ENCODE peak calls at places on chromosomes 3 and 15, in seven cellular contexts. One of them, this sample, is unnamed.
A peak's percentile ranks its signal among the peaks of the same experiment; 100 is the strongest.

GRCh38 chr3:126194713-126195305 is 14.4 kb upstream of the ALDH1L1 start:
- DNase-seq in H1: no peak
- DNase-seq in K562: no peak
- DNase-seq in SK-N-SH: no peak
- DNase-seq in GM12878: no peak
- DNase-seq in HepG2: no peak
- DNase-seq in HCT116: no peak
- DNase-seq in this sample: no peak

GRCh38 chr15:73087121-73087520 is 34.9 kb downstream of the NEO1 start:
- DNase-seq in GM12878: no peak
- DNase-seq in H1: no peak
- DNase-seq in K562: no peak
- DNase-seq in HCT116: no peak
- DNase-seq in HepG2: no peak
- DNase-seq in SK-N-SH: no peak
- DNase-seq in this sample: no peak

GRCh38 chr3:45682311-45682710 is 6.9 kb upstream of the SACM1L start:
- DNase-seq in K562: no peak
- DNase-seq in HepG2: no peak
- DNase-seq in H1: no peak
- DNase-seq in GM12878: no peak
- DNase-seq in HCT116: no peak
- DNase-seq in SK-N-SH: peak; percentile 54
- DNase-seq in this sample: no peak

GRCh38 chr3:156033428-156033827 is 87.0 kb upstream of the KCNAB1 start:
- DNase-seq in HCT116: no peak
- DNase-seq in H1: no peak
- DNase-seq in GM12878: no peak
- DNase-seq in K562: no peak
- DNase-seq in HepG2: no peak
- DNase-seq in SK-N-SH: no peak
- DNase-seq in this sample: no peak

GRCh38 chr3:36937492-36937891 is 7.4 kb downstream of the TRANK1 start:
- DNase-seq in HepG2: no peak
- DNase-seq in GM12878: no peak
- DNase-seq in H1: no peak
- DNase-seq in SK-N-SH: no peak
- DNase-seq in HCT116: no peak
- DNase-seq in K562: no peak
- DNase-seq in this sample: no peak

GRCh38 chr3:10518506-10519150 is 13.2 kb upstream of the ATP2B2 start:
- DNase-seq in GM12878: no peak
- DNase-seq in HCT116: no peak
- DNase-seq in H1: peak; percentile 43
- DNase-seq in HepG2: no peak
- DNase-seq in SK-N-SH: no peak
- DNase-seq in K562: no peak
- DNase-seq in this sample: no peak

GRCh38 chr3:32583708-32584107 is 13.1 kb upstream of the DYNC1LI1 start:
- DNase-seq in HepG2: no peak
- DNase-seq in K562: no peak
- DNase-seq in H1: no peak
- DNase-seq in HCT116: no peak
- DNase-seq in GM12878: no peak
- DNase-seq in SK-N-SH: no peak
- DNase-seq in this sample: peak; percentile 24

GRCh38 chr3:110521019-110521418 is 550.6 kb upstream of the NECTIN3 start:
- DNase-seq in H1: no peak
- DNase-seq in HCT116: peak; percentile 41
- DNase-seq in SK-N-SH: no peak
- DNase-seq in HepG2: no peak
- DNase-seq in K562: peak; percentile 26
- DNase-seq in GM12878: no peak
- DNase-seq in this sample: no peak

GRCh38 chr3:10283638-10284037 is 9.1 kb downstream of the GHRL start:
- DNase-seq in HCT116: no peak
- DNase-seq in H1: no peak
- DNase-seq in HepG2: no peak
- DNase-seq in GM12878: no peak
- DNase-seq in SK-N-SH: peak; percentile 48
- DNase-seq in K562: no peak
- DNase-seq in this sample: no peak

GRCh38 chr3:71171246-71171645 is 412.3 kb downstream of the FOXP1 start:
- DNase-seq in HCT116: no peak
- DNase-seq in K562: no peak
- DNase-seq in SK-N-SH: no peak
- DNase-seq in GM12878: no peak
- DNase-seq in HepG2: no peak
- DNase-seq in H1: no peak
- DNase-seq in this sample: no peak

GRCh38 chr15:73015493-73015892 is 36.8 kb upstream of the NEO1 start:
- DNase-seq in HCT116: no peak
- DNase-seq in SK-N-SH: no peak
- DNase-seq in GM12878: no peak
- DNase-seq in HepG2: no peak
- DNase-seq in H1: peak; percentile 47
- DNase-seq in K562: no peak
- DNase-seq in this sample: no peak

GRCh38 chr15:71237456-71238188 is 122.4 kb downstream of the THSD4 start:
- DNase-seq in GM12878: no peak
- DNase-seq in HCT116: peak; percentile 69
- DNase-seq in K562: no peak
- DNase-seq in SK-N-SH: no peak
- DNase-seq in H1: no peak
- DNase-seq in HepG2: peak; percentile 21
- DNase-seq in this sample: no peak

GRCh38 chr3:64444619-64445317 is 219.5 kb upstream of the PRICKLE2 start:
- DNase-seq in K562: no peak
- DNase-seq in HCT116: no peak
- DNase-seq in H1: no peak
- DNase-seq in SK-N-SH: peak; percentile 53
- DNase-seq in HepG2: no peak
- DNase-seq in GM12878: no peak
- DNase-seq in this sample: no peak

GRCh38 chr3:177538064-177538742 is 340.9 kb upstream of the TBL1XR1 start:
- DNase-seq in K562: no peak
- DNase-seq in SK-N-SH: peak; percentile 22
- DNase-seq in HCT116: no peak
- DNase-seq in GM12878: no peak
- DNase-seq in HepG2: no peak
- DNase-seq in H1: no peak
- DNase-seq in this sample: no peak

GRCh38 chr3:77038928-77039605 is 832 bp upstream of the ROBO2 start:
- DNase-seq in H1: peak; percentile 68
- DNase-seq in HCT116: no peak
- DNase-seq in HepG2: no peak
- DNase-seq in K562: no peak
- DNase-seq in GM12878: no peak
- DNase-seq in SK-N-SH: no peak
- DNase-seq in this sample: no peak

GRCh38 chr3:102374863-102375637 is 59.8 kb upstream of the ZPLD1 start:
- DNase-seq in HepG2: no peak
- DNase-seq in HCT116: no peak
- DNase-seq in SK-N-SH: no peak
- DNase-seq in GM12878: no peak
- DNase-seq in H1: no peak
- DNase-seq in K562: no peak
- DNase-seq in this sample: no peak

GRCh38 chr3:29972594-29972993 is 633.8 kb upstream of the TGFBR2 start:
- DNase-seq in GM12878: no peak
- DNase-seq in SK-N-SH: no peak
- DNase-seq in HCT116: no peak
- DNase-seq in HepG2: no peak
- DNase-seq in H1: no peak
- DNase-seq in K562: no peak
- DNase-seq in this sample: no peak

GRCh38 chr3:178259703-178260102 is 276.5 kb upstream of the KCNMB2 start:
- DNase-seq in HCT116: no peak
- DNase-seq in HepG2: no peak
- DNase-seq in H1: no peak
- DNase-seq in K562: no peak
- DNase-seq in SK-N-SH: no peak
- DNase-seq in GM12878: no peak
- DNase-seq in this sample: no peak

GRCh38 chr3:46880884-46881818 is 3.6 kb downstream of the PTH1R start:
- DNase-seq in HCT116: no peak
- DNase-seq in GM12878: no peak
- DNase-seq in SK-N-SH: peak; percentile 68
- DNase-seq in H1: peak; percentile 66
- DNase-seq in HepG2: no peak
- DNase-seq in K562: peak; percentile 40
- DNase-seq in this sample: no peak

GRCh38 chr3:105523496-105523895 is 156.8 kb downstream of the ALCAM start:
- DNase-seq in GM12878: no peak
- DNase-seq in H1: no peak
- DNase-seq in SK-N-SH: no peak
- DNase-seq in HCT116: no peak
- DNase-seq in K562: no peak
- DNase-seq in HepG2: no peak
- DNase-seq in this sample: no peak

GRCh38 chr3:54120657-54121403 is 1.5 kb upstream of the CACNA2D3 start:
- DNase-seq in K562: no peak
- DNase-seq in GM12878: no peak
- DNase-seq in H1: peak; percentile 73
- DNase-seq in HepG2: no peak
- DNase-seq in HCT116: no peak
- DNase-seq in SK-N-SH: peak; percentile 49
- DNase-seq in this sample: no peak

GRCh38 chr3:187630421-187630820 is 39.8 kb downstream of the SST start:
- DNase-seq in HepG2: no peak
- DNase-seq in GM12878: no peak
- DNase-seq in SK-N-SH: no peak
- DNase-seq in H1: no peak
- DNase-seq in K562: no peak
- DNase-seq in HCT116: no peak
- DNase-seq in this sample: no peak
- TF ChIP-seq JUND in HepG2: no peak
- TF ChIP-seq JUND in GM12878: no peak
- TF ChIP-seq JUND in SK-N-SH: no peak
- TF ChIP-seq JUND in H1: no peak
- TF ChIP-seq JUND in K562: no peak
- TF ChIP-seq JUND in HCT116: no peak
- TF ChIP-seq JUND in this sample: no peak

DNA sequence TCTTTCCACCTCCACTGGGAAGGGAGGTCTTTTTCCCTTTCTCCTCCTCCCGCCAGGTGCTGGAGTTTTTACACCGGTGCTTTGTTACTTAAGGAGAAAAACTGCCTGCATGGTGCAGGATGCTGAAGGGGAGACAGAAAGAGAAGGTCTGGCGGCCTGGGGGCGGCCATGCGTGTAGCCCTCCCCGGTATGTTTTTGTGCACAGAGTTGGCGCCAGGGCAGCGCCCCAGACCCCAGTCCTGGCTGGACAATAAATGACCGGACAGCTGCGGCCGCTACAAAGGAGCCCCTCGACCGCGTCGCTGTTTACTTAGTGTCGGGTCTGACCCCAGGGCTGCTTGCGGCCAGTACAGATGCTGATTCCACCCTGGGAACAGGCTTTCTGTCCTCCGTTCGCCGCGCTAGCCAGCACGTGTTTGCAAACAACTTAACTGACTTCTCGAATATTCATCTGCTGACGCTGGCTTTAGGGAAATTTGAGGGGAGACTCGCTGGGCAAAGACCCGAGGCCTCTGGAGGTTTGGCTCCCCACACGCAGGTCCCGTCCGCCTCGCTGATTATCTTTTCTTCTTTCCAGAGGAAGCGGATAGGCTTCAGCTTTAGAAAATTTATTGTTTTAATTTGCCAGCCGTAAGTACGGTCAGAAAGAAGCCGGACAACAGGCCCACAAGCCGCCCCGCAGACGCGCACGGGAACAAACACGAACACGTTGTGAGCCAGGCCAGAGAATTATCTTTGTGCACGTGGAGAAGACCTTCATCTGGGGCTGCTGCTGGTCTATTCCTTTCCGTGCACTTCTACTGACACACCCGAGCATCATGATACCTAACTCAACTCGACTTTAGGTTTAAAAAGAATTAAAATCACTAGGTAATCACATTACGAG is 46.9 kb downstream of the ZIC4 start:
- DNase-seq in HCT116: no peak
- DNase-seq in SK-N-SH: no peak
- DNase-seq in GM12878: no peak
- DNase-seq in HepG2: no peak
- DNase-seq in H1: peak; percentile 62
- DNase-seq in K562: no peak
- DNase-seq in this sample: no peak
- TF ChIP-seq JUND in HCT116: no peak
- TF ChIP-seq JUND in SK-N-SH: no peak
- TF ChIP-seq JUND in GM12878: no peak
- TF ChIP-seq JUND in HepG2: no peak
- TF ChIP-seq JUND in H1: no peak
- TF ChIP-seq JUND in K562: no peak
- TF ChIP-seq JUND in this sample: no peak

DNA sequence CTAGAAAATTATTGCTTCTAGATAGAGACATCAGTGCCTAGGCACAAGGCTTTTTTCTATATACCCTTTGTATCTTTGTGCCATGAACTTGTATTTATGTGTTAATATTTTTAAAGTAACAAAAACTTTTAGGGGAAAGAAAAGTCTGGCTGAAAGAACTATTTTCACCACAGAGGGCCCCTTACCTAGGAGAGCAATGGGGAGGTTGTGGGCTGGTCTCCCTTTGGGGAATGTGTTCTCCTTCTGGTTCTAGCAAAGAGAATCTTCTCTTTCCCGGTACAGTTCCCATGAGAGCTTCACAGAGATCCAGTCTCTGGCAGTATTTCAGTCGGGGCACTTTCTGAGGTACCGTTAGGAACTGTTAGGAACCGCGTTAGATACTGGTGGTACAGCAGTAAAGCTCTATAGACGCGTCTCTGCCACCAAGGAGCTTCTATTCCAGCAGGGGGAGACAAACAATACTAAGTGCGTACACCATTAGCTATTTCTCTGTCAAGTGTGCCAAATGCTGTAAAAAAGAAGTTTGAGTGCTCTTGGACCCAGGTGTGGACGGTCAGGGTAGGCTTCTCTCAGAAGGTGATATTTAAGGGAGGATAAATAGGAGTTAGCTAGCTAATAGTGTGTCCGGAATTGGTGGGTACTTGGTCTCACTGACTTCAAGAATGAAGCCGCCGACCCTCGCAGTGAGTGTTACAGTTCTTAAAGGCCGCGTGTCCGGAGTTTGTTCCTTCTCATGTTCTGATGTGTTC is 4.6 kb upstream of the EPB42 start:
- DNase-seq in H1: no peak
- DNase-seq in HCT116: peak; percentile 56
- DNase-seq in HepG2: peak; percentile 63
- DNase-seq in K562: no peak
- DNase-seq in SK-N-SH: peak; percentile 71
- DNase-seq in GM12878: peak; percentile 45
- DNase-seq in this sample: peak; percentile 75
- TF ChIP-seq JUND in H1: no peak
- TF ChIP-seq JUND in HCT116: no peak
- TF ChIP-seq JUND in HepG2: no peak
- TF ChIP-seq JUND in K562: no peak
- TF ChIP-seq JUND in SK-N-SH: no peak
- TF ChIP-seq JUND in GM12878: no peak
- TF ChIP-seq JUND in this sample: no peak

DNA sequence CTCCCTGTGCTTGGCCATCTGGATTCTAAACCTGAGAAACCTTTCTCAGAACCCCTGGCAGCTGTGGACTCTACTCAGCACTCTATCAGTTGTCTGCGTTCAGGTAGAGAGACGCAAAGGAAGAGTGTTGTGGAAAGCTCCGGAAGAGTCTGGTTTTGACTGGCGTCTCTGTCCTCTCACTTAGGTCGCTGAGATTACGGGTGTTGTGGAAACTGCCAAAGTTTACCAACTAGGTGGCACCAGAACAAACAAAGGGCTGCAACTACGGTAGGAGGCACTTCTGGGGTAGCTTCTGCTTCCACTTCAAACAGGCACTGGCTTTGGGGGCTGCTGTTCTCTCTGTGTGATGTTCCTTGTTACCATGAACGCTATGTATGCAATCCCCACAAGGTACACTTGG is 19.2 kb upstream of the ITPKA start:
- DNase-seq in HCT116: no peak
- DNase-seq in SK-N-SH: no peak
- DNase-seq in HepG2: no peak
- DNase-seq in GM12878: no peak
- DNase-seq in K562: no peak
- DNase-seq in H1: no peak
- DNase-seq in this sample: no peak
- TF ChIP-seq JUND in HCT116: no peak
- TF ChIP-seq JUND in SK-N-SH: no peak
- TF ChIP-seq JUND in HepG2: no peak
- TF ChIP-seq JUND in GM12878: no peak
- TF ChIP-seq JUND in K562: no peak
- TF ChIP-seq JUND in H1: no peak
- TF ChIP-seq JUND in this sample: no peak

This sample was measured in T47D.